ENCODE peak calls at places on chromosomes 1 and 21, in seven cellular contexts. L, A, P, V, F, B and J are unnamed samples.

GRCh38 chr1:91098299-91098901 is 76.6 kb upstream of the ZNF644 start:
- DNase-seq in P (no peak), A (no peak), V (no peak), L (no peak), B (no peak), F (no peak), J (no peak)

GRCh38 chr1:224245188-224245587 is 62.1 kb downstream of the DEGS1 start:
- DNase-seq in F (peak; percentile 5), V (no peak), L (peak; percentile 62), P (no peak), A (peak; percentile 23), B (peak; percentile 82), J (peak; percentile 69)

GRCh38 chr21:41961282-41961701 is 7.5 kb upstream of the C2CD2 start:
- DNase-seq in V (no peak), P (no peak), A (no peak), B (no peak), F (no peak), L (no peak), J (no peak)

GRCh38 chr1:60963167-60963909 is 119.0 kb upstream of the NFIA start:
- DNase-seq in L (no peak), V (no peak), F (no peak), P (no peak), B (no peak), A (no peak), J (no peak)

GRCh38 chr1:61182049-61182448 is 99.7 kb downstream of the NFIA start:
- DNase-seq in L (no peak), A (no peak), F (no peak), B (no peak), P (no peak), V (no peak), J (no peak)

GRCh38 chr1:35807614-35808375 is at the start of gene AGO4:
- DNase-seq in A (no peak), V (no peak), B (peak; percentile 78), P (no peak), F (peak; percentile 53), L (peak; percentile 54), J (peak; percentile 86)

GRCh38 chr21:28099296-28099695 is 893.4 kb downstream of the LTN1 start:
- DNase-seq in L (peak; percentile 33), F (no peak), B (peak; percentile 59), A (no peak), V (no peak), P (no peak), J (peak; percentile 72)

GRCh38 chr1:209556159-209556690 is 27.3 kb upstream of the CAMK1G start:
- DNase-seq in B (no peak), V (no peak), A (no peak), L (no peak), P (no peak), F (no peak), J (no peak)

GRCh38 chr21:41630249-41630648 is 122.3 kb upstream of the TMPRSS2 start:
- DNase-seq in B (no peak), V (no peak), A (no peak), P (no peak), L (peak; percentile 74), F (no peak), J (no peak)

GRCh38 chr21:38166214-38166547 is 90.6 kb upstream of the KCNJ15 start:
- DNase-seq in L (no peak), F (no peak), V (no peak), B (no peak), P (no peak), A (no peak), J (no peak)

GRCh38 chr1:109398343-109399225 is 866 bp upstream of the SORT1 start:
- DNase-seq in A (no peak), V (no peak), F (no peak), P (no peak), L (no peak), B (no peak), J (no peak)
- H3K36me3 ChIP-seq in A (no peaks in the 10 kb centered on the region), V (no peaks in the 10 kb centered on the region), F (peaks cover 12% of the 10 kb centered on the region), P (peaks cover 31% of the 10 kb centered on the region), L (no peaks in the 10 kb centered on the region), B (no peaks in the 10 kb centered on the region), J (peaks cover 30% of the 10 kb centered on the region)

GRCh38 chr1:41530411-41530810 is 45.9 kb upstream of the EDN2 start:
- DNase-seq in P (no peak), V (no peak), L (no peak), A (no peak), F (no peak), B (peak; percentile 29), J (no peak)
- H3K36me3 ChIP-seq in P (no peaks in the 10 kb centered on the region), V (no peaks in the 10 kb centered on the region), L (no peaks in the 10 kb centered on the region), A (no peaks in the 10 kb centered on the region), F (no peaks in the 10 kb centered on the region), B (no peaks in the 10 kb centered on the region), J (no peaks in the 10 kb centered on the region)

GRCh38 chr1:40495315-40495903 is 13.2 kb upstream of the EXO5 start:
- DNase-seq in V (no peak), P (no peak), A (no peak), B (no peak), F (no peak), L (no peak), J (no peak)
- H3K36me3 ChIP-seq in V (peaks cover 42% of the 10 kb centered on the region), P (peaks cover 75% of the 10 kb centered on the region), A (peaks cover 20% of the 10 kb centered on the region), B (peaks cover 13% of the 10 kb centered on the region), F (peaks cover 41% of the 10 kb centered on the region), L (peaks cover 5% of the 10 kb centered on the region), J (peaks cover 46% of the 10 kb centered on the region)

DNA sequence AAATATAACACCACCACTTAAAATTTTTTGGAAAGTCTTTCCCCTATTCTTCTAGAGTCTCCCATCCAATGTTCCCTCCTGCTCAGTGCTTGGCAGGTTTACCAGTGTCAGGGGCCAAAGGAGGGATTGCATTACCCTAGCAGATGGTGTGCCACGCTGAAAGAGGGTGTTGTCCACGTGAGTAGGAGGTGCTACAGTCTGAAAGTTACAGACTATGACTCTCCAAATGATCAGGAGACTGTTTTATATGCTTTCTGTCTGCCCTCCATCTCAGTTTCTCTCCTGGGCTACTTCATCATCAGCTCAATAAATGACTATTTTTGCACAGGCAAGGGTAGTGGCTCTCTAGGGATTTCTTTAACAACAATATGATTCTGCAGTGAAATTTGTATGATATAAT is 31.3 kb upstream of the ANGPTL7 start:
- DNase-seq in V (no peak), L (no peak), A (no peak), B (peak; percentile 55), P (no peak), F (no peak), J (peak; percentile 30)
- H3K36me3 ChIP-seq in V (peaks cover 5% of the 10 kb centered on the region), L (no peaks in the 10 kb centered on the region), A (no peaks in the 10 kb centered on the region), B (no peaks in the 10 kb centered on the region), P (peaks cover 53% of the 10 kb centered on the region), F (peaks cover 28% of the 10 kb centered on the region), J (peaks cover 6% of the 10 kb centered on the region)

GRCh38 chr1:225918280-225918679 is 5.8 kb downstream of the PYCR2 start:
- DNase-seq in V (no peak), P (no peak), B (peak; percentile 0), L (no peak), A (no peak), F (no peak), J (no peak)
- H3K36me3 ChIP-seq in V (peaks cover 4% of the 10 kb centered on the region), P (peaks cover 40% of the 10 kb centered on the region), B (no peaks in the 10 kb centered on the region), L (no peaks in the 10 kb centered on the region), A (no peaks in the 10 kb centered on the region), F (peaks cover 38% of the 10 kb centered on the region), J (no peaks in the 10 kb centered on the region)

DNA sequence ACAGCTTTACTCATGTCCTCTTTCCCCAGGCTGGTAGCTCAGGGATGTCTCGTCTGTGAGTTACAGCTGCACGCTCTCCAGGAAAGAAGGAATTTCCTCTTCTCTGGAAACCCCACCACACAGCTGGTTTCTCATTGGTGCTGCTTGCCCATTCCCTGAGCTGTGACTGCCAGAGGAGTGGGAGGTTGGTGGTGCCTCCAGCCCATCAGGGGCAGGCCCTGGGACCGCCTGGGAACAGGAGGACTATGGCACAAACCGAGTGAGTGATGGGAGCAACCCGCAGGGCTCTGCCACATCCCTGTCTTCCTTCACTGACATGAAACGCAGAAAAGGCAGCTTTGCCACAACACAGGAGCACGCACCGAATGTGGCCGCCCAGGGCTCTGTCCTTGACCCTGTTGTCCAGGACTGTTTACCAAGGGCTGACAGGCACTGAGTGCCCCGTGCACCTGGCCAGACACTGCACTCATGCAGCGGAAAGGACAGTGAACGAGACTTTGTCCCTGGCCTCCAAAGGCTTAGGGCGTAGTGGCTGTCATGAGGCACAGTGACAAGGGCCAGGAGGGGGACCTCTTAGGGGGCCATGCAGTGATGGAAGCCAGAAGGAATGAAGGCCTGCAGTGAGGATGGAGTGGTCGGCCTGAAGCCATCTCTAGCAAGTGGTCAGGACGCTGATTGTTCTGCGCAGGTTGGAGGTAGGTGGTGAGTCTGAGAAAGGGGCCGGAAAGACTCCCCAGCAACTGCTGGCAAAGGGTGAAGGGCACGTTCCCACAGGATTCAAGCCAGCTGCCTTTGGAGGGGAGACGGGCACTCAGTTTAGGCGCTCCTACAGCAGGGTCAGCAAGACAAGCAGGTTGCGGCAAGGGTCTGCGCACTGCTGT is 1.7 kb upstream of the CCNL2 start:
- DNase-seq in V (no peak), L (no peak), B (no peak), F (peak; percentile 93), P (no peak), A (no peak), J (no peak)
- H3K36me3 ChIP-seq in V (peaks cover 53% of the 10 kb centered on the region), L (no peaks in the 10 kb centered on the region), B (no peaks in the 10 kb centered on the region), F (peaks cover 41% of the 10 kb centered on the region), P (peaks cover 80% of the 10 kb centered on the region), A (no peaks in the 10 kb centered on the region), J (peaks cover 71% of the 10 kb centered on the region)